ENCODE peak calls at places on chromosomes 2 and 18, in nine cellular contexts. B, G, Q, A, P, J, K, R and C are unnamed samples.

GRCh38 chr2:240179941-240180666 is 39.6 kb upstream of the OTOS start:
- DNase-seq in A (no peak), B (no peak), R (no peak), K (no peak), J (no peak), Q (no peak), G (no peak), P (no peak), C (no peak)

GRCh38 chr2:180520206-180520605 is 460.2 kb upstream of the UBE2E3 start:
- DNase-seq in Q (no peak), K (no peak), J (no peak), B (no peak), A (peak; percentile 7), R (no peak), G (no peak), P (peak; percentile 0), C (no peak)

GRCh38 chr2:46315103-46315890 is 18.1 kb downstream of the EPAS1 start:
- DNase-seq in R (peak; percentile 92), A (no peak), B (no peak), G (peak; percentile 97), Q (no peak), P (peak; percentile 43), K (no peak), J (no peak), C (no peak)

GRCh38 chr2:127020536-127020935 is 86.4 kb downstream of the BIN1 start:
- DNase-seq in Q (no peak), R (no peak), A (no peak), K (no peak), P (no peak), B (no peak), G (no peak), J (no peak), C (no peak)

GRCh38 chr2:72378737-72379346 is 231.2 kb upstream of the CYP26B1 start:
- DNase-seq in A (no peak), R (no peak), Q (no peak), G (peak; percentile 1), J (no peak), K (no peak), P (no peak), B (no peak), C (no peak)

GRCh38 chr2:119753041-119753929 is 6.4 kb upstream of the PTPN4 start:
- DNase-seq in K (no peak), A (peak; percentile 12), R (no peak), G (peak; percentile 50), Q (peak; percentile 59), B (no peak), P (peak; percentile 61), J (peak; percentile 83), C (peak; percentile 53)

GRCh38 chr2:202679980-202680379 is 45.2 kb downstream of the FAM117B start:
- DNase-seq in A (no peak), B (no peak), R (no peak), K (no peak), G (no peak), P (no peak), J (no peak), Q (no peak), C (no peak)

GRCh38 chr2:160489096-160489495 is 4.5 kb downstream of the RBMS1 start:
- DNase-seq in A (no peak), P (no peak), B (no peak), R (no peak), G (no peak), Q (no peak), K (no peak), J (no peak), C (no peak)

GRCh38 chr18:4040391-4041172 is 414.5 kb downstream of the DLGAP1 start:
- DNase-seq in A (no peak), P (no peak), J (no peak), K (no peak), Q (peak; percentile 48), G (no peak), B (no peak), R (no peak), C (no peak)

GRCh38 chr18:32135595-32135994 is 43.9 kb downstream of the RNF138 start:
- DNase-seq in G (no peak), A (no peak), K (no peak), Q (no peak), R (no peak), J (no peak), B (no peak), P (no peak), C (no peak)

GRCh38 chr2:149143734-149144133 is 105.2 kb downstream of the LYPD6B start:
- DNase-seq in Q (peak; percentile 44), J (no peak), B (no peak), A (no peak), G (peak; percentile 81), K (no peak), R (no peak), P (no peak), C (no peak)

GRCh38 chr2:60406192-60406591 is 147.3 kb downstream of the BCL11A start:
- DNase-seq in B (no peak), P (no peak), R (no peak), A (no peak), G (no peak), K (no peak), J (no peak), Q (no peak), C (no peak)

GRCh38 chr2:31475692-31476091 is 61.1 kb upstream of the XDH start:
- DNase-seq in B (no peak), J (no peak), K (no peak), Q (no peak), P (no peak), G (peak; percentile 29), R (no peak), A (no peak), C (no peak)

GRCh38 chr2:241801611-241802420 is 7.2 kb upstream of the NEU4 start:
- DNase-seq in J (no peak), P (no peak), B (peak; percentile 55), R (peak; percentile 90), A (no peak), Q (no peak), G (no peak), K (no peak), C (peak; percentile 17)

GRCh38 chr18:63336366-63337099 is 17.0 kb upstream of the BCL2 start:
- DNase-seq in B (no peak), G (peak; percentile 78), R (no peak), Q (no peak), A (no peak), K (no peak), P (no peak), J (no peak), C (no peak)

GRCh38 chr2:10161961-10162441 is 39.5 kb downstream of the RRM2 start:
- DNase-seq in P (no peak), J (peak; percentile 64), R (no peak), Q (no peak), B (no peak), K (no peak), G (no peak), A (no peak), C (no peak)

GRCh38 chr2:212032536-212033219 is 505.9 kb downstream of the ERBB4 start:
- DNase-seq in P (no peak), K (no peak), J (no peak), A (no peak), R (no peak), G (peak; percentile 50), B (no peak), Q (no peak), C (no peak)

GRCh38 chr2:204860249-204860648 is 315.0 kb downstream of the PARD3B start:
- DNase-seq in G (no peak), Q (no peak), B (no peak), R (no peak), J (peak; percentile 87), K (no peak), P (peak; percentile 69), A (no peak), C (no peak)

GRCh38 chr2:64454316-64455030 is 511 bp downstream of the LGALSL start:
- DNase-seq in G (peak; percentile 15), R (peak; percentile 92), P (peak; percentile 55), A (peak; percentile 79), Q (peak; percentile 79), K (peak; percentile 43), B (peak; percentile 76), J (peak; percentile 66), C (peak; percentile 82)

GRCh38 chr2:219142329-219142728 is 18.3 kb downstream of the NHEJ1 start:
- DNase-seq in K (no peak), A (no peak), G (peak; percentile 99), J (no peak), P (no peak), R (no peak), Q (no peak), B (no peak), C (no peak)

GRCh38 chr2:98869868-98870267 is 66.2 kb downstream of the CRACDL start:
- DNase-seq in P (no peak), Q (no peak), R (no peak), K (no peak), A (no peak), J (peak; percentile 30), G (no peak), B (no peak), C (no peak)

GRCh38 chr2:130183500-130184373 is 1.7 kb downstream of the MZT2B start:
- DNase-seq in P (peak; percentile 39), J (peak; percentile 75), A (peak; percentile 37), K (no peak), G (no peak), B (no peak), Q (no peak), R (no peak), C (no peak)

GRCh38 chr2:129905664-129906081 is 73.8 kb upstream of the RAB6C start:
- DNase-seq in J (no peak), A (no peak), B (no peak), Q (no peak), P (no peak), K (no peak), R (no peak), G (no peak), C (no peak)

GRCh38 chr2:158809816-158810215 is 14.7 kb downstream of the DAPL1 start:
- DNase-seq in Q (no peak), J (no peak), P (no peak), B (no peak), G (no peak), R (no peak), A (no peak), K (no peak), C (no peak)

GRCh38 chr2:85540131-85540587 is 1.2 kb downstream of the MAT2A start:
- DNase-seq in A (no peak), P (no peak), G (no peak), R (no peak), B (no peak), K (no peak), J (no peak), Q (no peak), C (no peak)

GRCh38 chr2:84040281-84040680 is 418.8 kb downstream of the SUCLG1 start:
- DNase-seq in J (no peak), B (no peak), G (no peak), A (no peak), Q (no peak), K (no peak), R (no peak), P (no peak), C (no peak)

GRCh38 chr2:196934672-196935071 is 8.2 kb upstream of the PGAP1 start:
- DNase-seq in P (no peak), Q (no peak), J (no peak), G (no peak), R (no peak), B (no peak), A (no peak), K (no peak), C (no peak)

GRCh38 chr2:145849466-145849865 is 1329.5 kb upstream of the ZEB2 start:
- DNase-seq in A (no peak), Q (no peak), B (no peak), R (no peak), P (no peak), G (no peak), J (no peak), K (no peak), C (no peak)

GRCh38 chr2:1527153-1527992 is 114.1 kb downstream of the TPO start:
- DNase-seq in G (no peak), Q (no peak), R (peak; percentile 79), B (no peak), P (no peak), J (no peak), K (no peak), A (no peak), C (no peak)